ENCODE peak calls at places on chromosomes 1 and 21, in ten cellular contexts. P, S, C, X, L, G, J, D, B and R are unnamed samples.

GRCh38 chr21:27674037-27674436 is 707.1 kb upstream of the ADAMTS5 start:
- DNase-seq in P (no peak), S (no peak), C (peak), X (no peak), L (no peak), G (no peak), J (peak), D (no peak), B (no peak), R (no peak)

GRCh38 chr1:53377438-53377841 is 49.6 kb upstream of the LRP8 start:
- DNase-seq in P (peak), S (peak), C (no peak), X (peak), L (no peak), G (no peak), J (no peak), D (peak), B (peak), R (no peak)

GRCh38 chr1:219304227-219305226 is 130.8 kb downstream of the LYPLAL1 start:
- DNase-seq in P (no peak), S (no peak), C (no peak), X (peak), L (no peak), G (no peak), J (peak), D (peak), B (no peak), R (peak)

GRCh38 chr1:172960454-172961208 is 90.1 kb downstream of the TNFSF18 start:
- DNase-seq in P (no peak), S (peak), C (no peak), X (no peak), L (no peak), G (no peak), J (no peak), D (no peak), B (no peak), R (no peak)

GRCh38 chr1:28983509-28984310 is 69.3 kb downstream of the EPB41 start:
- DNase-seq in P (no peak), S (no peak), C (no peak), X (peak), L (no peak), G (no peak), J (no peak), D (no peak), B (no peak), R (no peak)

GRCh38 chr21:46005481-46005881 is 23.9 kb downstream of the COL6A1 start:
- DNase-seq in P (peak), S (no peak), C (no peak), X (no peak), L (no peak), G (no peak), J (no peak), D (no peak), B (peak), R (no peak)

GRCh38 chr1:107326823-107327445 is 186.1 kb downstream of the NTNG1 start:
- DNase-seq in P (no peak), S (no peak), C (no peak), X (no peak), L (no peak), G (no peak), J (no peak), D (no peak), B (no peak), R (no peak)

GRCh38 chr1:172775598-172776570 is 117.0 kb downstream of the FASLG start:
- DNase-seq in P (no peak), S (no peak), C (no peak), X (no peak), L (no peak), G (no peak), J (no peak), D (no peak), B (no peak), R (no peak)

GRCh38 chr1:117365350-117366280 is 1.6 kb upstream of the MAN1A2 start:
- DNase-seq in P (no peak), S (no peak), C (no peak), X (no peak), L (no peak), G (no peak), J (no peak), D (no peak), B (no peak), R (no peak)

GRCh38 chr21:33028759-33029511 is 3.2 kb downstream of the OLIG2 start:
- DNase-seq in P (no peak), S (no peak), C (no peak), X (no peak), L (no peak), G (no peak), J (no peak), D (no peak), B (no peak), R (no peak)

GRCh38 chr1:237873487-237873927 is 17.2 kb downstream of the ZP4 start:
- DNase-seq in P (no peak), S (no peak), C (no peak), X (no peak), L (no peak), G (no peak), J (peak), D (no peak), B (no peak), R (peak)

GRCh38 chr1:231705860-231706553 is 79.4 kb downstream of the DISC1 start:
- DNase-seq in P (no peak), S (no peak), C (no peak), X (no peak), L (no peak), G (no peak), J (no peak), D (no peak), B (no peak), R (no peak)

GRCh38 chr1:31264790-31265386 is 25.2 kb upstream of the NKAIN1 start:
- DNase-seq in P (no peak), S (no peak), C (no peak), X (no peak), L (no peak), G (no peak), J (no peak), D (no peak), B (no peak), R (no peak)

GRCh38 chr1:222109836-222110235 is 367.9 kb upstream of the DUSP10 start:
- DNase-seq in P (no peak), S (no peak), C (no peak), X (no peak), L (no peak), G (no peak), J (no peak), D (no peak), B (no peak), R (no peak)

GRCh38 chr1:37032660-37033354 is 1.5 kb downstream of the GRIK3 start:
- DNase-seq in P (no peak), S (no peak), C (no peak), X (no peak), L (no peak), G (no peak), J (no peak), D (no peak), B (no peak), R (no peak)

GRCh38 chr1:37035828-37036666 is 1.7 kb upstream of the GRIK3 start:
- DNase-seq in P (no peak), S (no peak), C (no peak), X (no peak), L (no peak), G (peak), J (no peak), D (no peak), B (peak), R (no peak)

GRCh38 chr1:37035014-37035686 is 835 bp upstream of the GRIK3 start:
- DNase-seq in P (no peak), S (no peak), C (no peak), X (no peak), L (no peak), G (no peak), J (no peak), D (no peak), B (no peak), R (no peak)

GRCh38 chr1:37033355-37034291 is 692 bp downstream of the GRIK3 start:
- DNase-seq in P (no peak), S (no peak), C (no peak), X (no peak), L (no peak), G (no peak), J (no peak), D (no peak), B (no peak), R (no peak)

DNA sequence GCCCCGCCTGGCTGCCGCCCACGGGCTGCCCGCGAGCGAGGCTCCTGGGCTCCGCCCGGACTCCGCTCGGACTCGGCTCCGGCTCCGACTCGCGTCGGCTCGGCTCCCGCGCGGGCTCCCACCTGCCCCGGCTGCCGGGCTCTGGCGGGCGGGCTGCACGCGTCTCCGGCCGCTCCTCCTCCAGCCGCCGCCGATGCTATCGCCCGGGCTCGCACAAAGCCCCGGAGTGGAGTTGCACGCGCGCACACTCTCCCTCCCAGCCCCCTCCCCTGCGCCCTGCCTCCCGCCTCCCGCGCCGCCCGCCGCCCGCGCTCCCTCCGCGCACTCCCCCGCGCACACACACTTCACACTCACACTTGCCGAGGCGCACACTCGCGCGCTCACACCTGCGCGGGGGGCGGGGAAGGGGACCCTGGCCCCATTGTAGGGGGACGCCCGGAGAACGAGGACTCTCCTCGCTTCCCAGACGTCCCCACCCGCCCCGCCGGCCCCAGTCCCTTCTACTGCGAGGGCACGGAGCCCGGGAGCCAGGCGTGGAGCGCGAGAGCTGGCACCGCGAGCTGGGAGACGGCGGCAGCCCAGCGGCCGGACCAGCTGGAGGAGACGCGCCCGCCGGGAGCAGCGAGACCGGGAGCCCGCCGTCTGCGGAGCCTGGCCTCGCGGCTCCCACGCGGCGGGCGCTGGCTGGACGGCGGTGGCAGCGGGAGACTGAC is at the start of gene GRIK3:
- DNase-seq in P (no peak), S (no peak), C (no peak), X (no peak), L (no peak), G (no peak), J (no peak), D (no peak), B (no peak), R (no peak)
- H3K27ac ChIP-seq in P (no peak), S (no peak), C (no peak), X (no peak), L (no peak), G (no peak), J (no peak), D (no peak), B (no peak), R (no peak)

GRCh38 chr1:182339684-182340083 is 51.9 kb downstream of the GLUL start:
- DNase-seq in P (no peak), S (no peak), C (no peak), X (no peak), L (no peak), G (no peak), J (no peak), D (no peak), B (no peak), R (no peak)
- H3K27ac ChIP-seq in P (no peak), S (no peak), C (no peak), X (no peak), L (no peak), G (peak), J (no peak), D (no peak), B (no peak), R (no peak)

GRCh38 chr1:168714012-168714411 is 15.0 kb downstream of the DPT start:
- DNase-seq in P (no peak), S (no peak), C (no peak), X (no peak), L (no peak), G (no peak), J (no peak), D (no peak), B (no peak), R (no peak)

GRCh38 chr1:168720839-168721238 is 8.2 kb downstream of the DPT start:
- DNase-seq in P (no peak), S (no peak), C (no peak), X (no peak), L (no peak), G (no peak), J (no peak), D (no peak), B (no peak), R (no peak)

GRCh38 chr1:168722964-168723363 is 6.0 kb downstream of the DPT start:
- DNase-seq in P (no peak), S (no peak), C (no peak), X (no peak), L (no peak), G (no peak), J (no peak), D (no peak), B (no peak), R (no peak)

GRCh38 chr1:168719306-168720111 is 9.5 kb downstream of the DPT start:
- DNase-seq in P (no peak), S (no peak), C (no peak), X (no peak), L (no peak), G (no peak), J (no peak), D (no peak), B (no peak), R (peak)

GRCh38 chr1:168717906-168718891 is 10.8 kb downstream of the DPT start:
- DNase-seq in P (no peak), S (no peak), C (no peak), X (no peak), L (no peak), G (no peak), J (no peak), D (no peak), B (no peak), R (no peak)
- H3K27ac ChIP-seq in P (no peak), S (no peak), C (no peak), X (peak), L (no peak), G (no peak), J (no peak), D (peak), B (no peak), R (no peak)

DNA sequence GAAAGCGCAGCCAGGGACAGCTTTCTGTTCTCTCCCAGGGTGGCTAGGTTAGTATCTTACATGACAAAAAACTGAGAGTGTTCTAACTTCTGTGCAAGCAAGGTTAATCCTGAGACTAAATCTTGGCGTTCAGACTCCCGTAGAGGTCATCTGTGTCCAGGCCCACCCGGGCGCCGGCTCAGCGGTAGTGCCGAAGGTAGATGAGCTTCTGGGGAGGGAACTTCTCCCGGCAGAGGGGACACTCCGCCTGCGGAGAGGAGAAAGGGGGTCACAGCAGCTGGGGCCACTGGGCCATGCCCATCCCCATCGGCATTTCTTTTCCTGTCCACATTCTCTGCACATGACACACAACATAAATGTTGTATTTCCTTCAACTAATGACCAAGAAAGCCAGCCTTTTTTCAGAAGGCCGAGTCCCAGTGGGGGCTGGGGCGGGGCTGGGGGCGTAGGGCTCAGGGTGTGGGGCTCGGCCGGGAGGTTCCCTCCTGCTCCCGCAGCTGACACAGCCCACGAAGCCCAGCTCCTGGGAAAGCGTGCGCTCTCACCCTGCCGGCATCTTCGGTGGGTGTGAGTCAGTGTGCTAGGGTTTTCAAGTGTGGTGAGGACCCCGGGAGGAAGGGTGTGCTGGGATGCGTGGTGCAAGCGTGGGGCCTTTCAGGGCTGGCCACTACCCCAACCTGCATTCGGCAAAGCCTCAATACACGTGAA is 6.6 kb downstream of the PEX10 start:
- DNase-seq in P (no peak), S (no peak), C (no peak), X (no peak), L (no peak), G (no peak), J (peak), D (no peak), B (no peak), R (no peak)
- H3K27ac ChIP-seq in P (no peak), S (no peak), C (peak), X (no peak), L (no peak), G (no peak), J (peak), D (no peak), B (no peak), R (no peak)

GRCh38 chr1:160552425-160552824 is 26.9 kb downstream of the CD84 start:
- DNase-seq in P (no peak), S (no peak), C (no peak), X (no peak), L (no peak), G (no peak), J (no peak), D (no peak), B (no peak), R (no peak)
- H3K27ac ChIP-seq in P (no peak), S (no peak), C (no peak), X (no peak), L (no peak), G (no peak), J (no peak), D (no peak), B (no peak), R (no peak)

DNA sequence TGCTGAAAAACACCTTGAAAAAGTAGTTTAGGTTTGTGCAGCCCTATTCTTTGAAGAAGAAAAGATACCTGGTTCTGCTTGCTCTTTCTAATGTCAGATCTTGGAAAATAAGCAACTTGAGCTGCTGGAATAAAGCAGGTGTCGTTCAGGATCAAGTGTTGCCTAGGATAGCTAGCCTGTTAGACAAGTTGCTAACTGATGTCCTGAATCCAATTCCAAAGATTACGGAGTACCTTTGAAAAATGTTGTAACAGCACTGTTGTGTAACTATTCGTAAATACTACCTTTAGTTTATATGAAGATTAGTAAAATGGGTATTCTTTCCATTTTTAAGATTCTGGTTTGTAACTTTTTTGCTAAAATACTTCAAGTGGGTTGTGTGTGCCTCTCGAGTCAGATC is 151.5 kb downstream of the CLEC20A start:
- DNase-seq in P (no peak), S (no peak), C (no peak), X (no peak), L (no peak), G (no peak), J (no peak), D (no peak), B (no peak), R (no peak)
- H3K27ac ChIP-seq in P (no peak), S (peak), C (no peak), X (peak), L (no peak), G (no peak), J (peak), D (peak), B (no peak), R (peak)

GRCh38 chr1:24413350-24414163 is at the start of gene STPG1:
- DNase-seq in P (peak), S (peak), C (peak), X (peak), L (peak), G (peak), J (peak), D (peak), B (peak), R (no peak)
- H3K27ac ChIP-seq in P (peak), S (peak), C (peak), X (no peak), L (peak), G (peak), J (peak), D (no peak), B (no peak), R (peak)

DNA sequence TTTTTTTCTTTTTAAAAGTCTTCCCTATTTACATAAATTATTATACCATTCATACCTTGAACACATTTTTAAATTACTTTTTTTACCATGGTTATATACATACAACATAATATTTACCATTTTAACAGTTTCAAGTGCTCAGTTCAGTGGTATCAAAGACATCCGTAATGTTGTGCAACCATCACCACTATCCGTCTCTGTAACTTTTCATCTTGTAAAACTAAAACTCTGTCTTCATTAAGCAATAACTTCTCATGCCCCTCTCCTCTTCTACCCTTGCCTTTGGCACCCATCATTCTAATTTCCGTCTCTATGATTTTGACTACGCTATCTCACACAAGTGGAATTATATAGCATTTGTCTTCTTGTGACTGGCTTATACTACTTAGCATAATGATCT is 689.6 kb upstream of the NCAM2 start:
- DNase-seq in P (no peak), S (no peak), C (no peak), X (no peak), L (no peak), G (no peak), J (no peak), D (no peak), B (no peak), R (no peak)
- H3K27ac ChIP-seq in P (no peak), S (no peak), C (no peak), X (no peak), L (no peak), G (no peak), J (no peak), D (no peak), B (no peak), R (no peak)

GRCh38 chr1:66266350-66266749 is 267.6 kb upstream of the SGIP1 start:
- DNase-seq in P (no peak), S (no peak), C (no peak), X (no peak), L (no peak), G (no peak), J (no peak), D (no peak), B (no peak), R (no peak)
- H3K27ac ChIP-seq in P (peak), S (no peak), C (no peak), X (peak), L (no peak), G (no peak), J (no peak), D (no peak), B (no peak), R (peak)